ENCODE peak calls at places on chromosomes 12 and 14, in nine cellular contexts. C is CD8-positive, alpha-beta T cell; A is suprapubic skin; T is foreskin keratinocyte; V is H9; I is transverse colon; G is SK-N-SH; R is right atrium auricular region; J is left lung. Q is an unnamed sample. For H3K4me1, the result is how much of the 10 kb centered on the place peaks cover.

GRCh38 chr14:55054098-55054497 is 2.7 kb downstream of the MAPK1IP1L start:
- DNase-seq in T (no peak), V (no peak), G (no peak), C (no peak), R (no peak), A (no peak), J (no peak), I (no peak), Q (no peak)

GRCh38 chr14:68297011-68297410 is 477.4 kb downstream of the RAD51B start:
- DNase-seq in I (no peak), R (no peak), J (no peak), C (no peak), G (no peak), T (no peak), V (no peak), A (no peak), Q (no peak)

GRCh38 chr14:64388533-64389243 is 535 bp downstream of the MTHFD1 start:
- DNase-seq in V (no peak), C (no peak), R (peak), A (no peak), T (no peak), J (no peak), I (peak), G (peak), Q (no peak)

GRCh38 chr14:76862546-76863282 is 36.5 kb downstream of the LRRC74A start:
- DNase-seq in C (no peak), J (no peak), G (no peak), R (no peak), I (no peak), T (no peak), V (no peak), A (no peak), Q (no peak)

GRCh38 chr14:71475916-71476315 is 456.3 kb upstream of the RGS6 start:
- DNase-seq in I (no peak), R (no peak), A (no peak), G (no peak), J (no peak), V (no peak), C (no peak), T (no peak), Q (no peak)

GRCh38 chr12:53795927-53796326 is 44.1 kb upstream of the CISTR start:
- DNase-seq in T (no peak), R (no peak), I (no peak), G (no peak), V (no peak), A (no peak), C (no peak), J (no peak), Q (no peak)

GRCh38 chr12:11763760-11764520 is 114.5 kb downstream of the ETV6 start:
- DNase-seq in V (no peak), T (no peak), R (no peak), I (no peak), J (no peak), C (no peak), A (no peak), G (no peak), Q (no peak)

GRCh38 chr12:114902665-114903393 is 218.9 kb upstream of the TBX3 start:
- DNase-seq in R (no peak), J (no peak), T (no peak), I (no peak), G (no peak), C (no peak), A (no peak), V (no peak), Q (no peak)

GRCh38 chr14:71117839-71118743 is 210.8 kb downstream of the PCNX1 start:
- DNase-seq in I (peak), V (no peak), G (no peak), A (no peak), C (no peak), R (no peak), J (no peak), T (peak), Q (no peak)

GRCh38 chr14:101819251-101819990 is 57.9 kb downstream of the PPP2R5C start:
- DNase-seq in V (no peak), C (peak), G (no peak), I (peak), A (no peak), J (no peak), R (no peak), T (no peak), Q (no peak)

GRCh38 chr14:51824191-51824590 is 36.2 kb upstream of the GNG2 start:
- DNase-seq in A (no peak), V (no peak), G (no peak), R (no peak), I (no peak), J (no peak), T (no peak), C (no peak), Q (no peak)

GRCh38 chr12:88420460-88420859 is 159.8 kb downstream of the KITLG start:
- DNase-seq in R (no peak), V (no peak), C (no peak), I (no peak), J (no peak), G (no peak), T (peak), A (no peak), Q (no peak)

GRCh38 chr12:112125250-112125999 is at the start of gene TRAFD1:
- DNase-seq in T (peak), R (peak), J (peak), I (peak), C (peak), V (peak), A (peak), G (peak), Q (peak)

GRCh38 chr12:122533841-122534240 is 6.8 kb downstream of the KNTC1 start:
- DNase-seq in J (no peak), A (no peak), R (no peak), G (no peak), I (no peak), C (no peak), V (no peak), T (no peak), Q (no peak)

GRCh38 chr14:30270200-30271161 is 288.5 kb upstream of the G2E3 start:
- DNase-seq in I (peak), R (peak), V (peak), A (peak), G (peak), T (peak), C (peak), J (peak), Q (peak)

GRCh38 chr12:10130042-10130441 is at the start of gene CLEC7A:
- DNase-seq in I (no peak), V (no peak), C (no peak), T (peak), G (no peak), R (no peak), A (no peak), J (no peak), Q (no peak)

GRCh38 chr14:76077340-76077739 is 74.4 kb upstream of the GPATCH2L start:
- DNase-seq in J (no peak), G (no peak), V (no peak), R (no peak), A (no peak), C (no peak), T (no peak), I (no peak), Q (no peak)

GRCh38 chr12:66496595-66496994 is 182.3 kb downstream of the GRIP1 start:
- DNase-seq in J (no peak), C (no peak), A (no peak), I (no peak), R (no peak), V (peak), G (no peak), T (no peak), Q (no peak)

GRCh38 chr12:32270818-32271710 is 128.3 kb upstream of the FGD4 start:
- DNase-seq in I (no peak), V (no peak), T (no peak), G (peak), J (no peak), A (no peak), R (no peak), C (no peak), Q (no peak)

GRCh38 chr12:29754235-29755189 is 29.2 kb downstream of the TMTC1 start:
- DNase-seq in C (no peak), T (no peak), R (no peak), A (no peak), J (no peak), G (no peak), I (no peak), V (no peak), Q (no peak)

GRCh38 chr12:12224240-12224940 is 42.5 kb downstream of the LRP6 start:
- DNase-seq in R (no peak), T (no peak), G (no peak), J (no peak), I (no peak), A (no peak), C (no peak), V (no peak), Q (no peak)

GRCh38 chr14:24430143-24430681 is 458 bp downstream of the KHNYN start:
- DNase-seq in A (peak), G (peak), V (peak), C (peak), R (peak), T (no peak), J (peak), I (peak), Q (no peak)

GRCh38 chr14:68552075-68552474 is 240.8 kb downstream of the ZFP36L1 start:
- DNase-seq in R (no peak), I (no peak), V (no peak), T (no peak), C (no peak), J (no peak), G (no peak), A (no peak), Q (no peak)

GRCh38 chr14:72822946-72823611 is 70.8 kb downstream of the DPF3 start:
- DNase-seq in V (no peak), C (no peak), R (no peak), G (peak), T (no peak), I (no peak), J (no peak), A (peak), Q (no peak)

GRCh38 chr14:28661171-28661772 is 105.3 kb upstream of the FOXG1 start:
- DNase-seq in T (peak), C (no peak), J (no peak), R (no peak), G (no peak), I (no peak), V (peak), A (no peak), Q (no peak)

GRCh38 chr12:39935839-39936238 is 170.0 kb downstream of the SLC2A13 start:
- DNase-seq in C (no peak), G (no peak), A (no peak), V (no peak), I (no peak), J (no peak), R (no peak), T (no peak), Q (no peak)

GRCh38 chr12:95506707-95507523 is 33.0 kb downstream of the METAP2 start:
- DNase-seq in I (no peak), G (no peak), C (no peak), R (no peak), J (no peak), V (no peak), T (no peak), A (no peak), Q (no peak)

GRCh38 chr14:39972704-39973103 is 540.5 kb upstream of the FBXO33 start:
- DNase-seq in V (no peak), T (no peak), G (no peak), C (no peak), I (no peak), A (no peak), J (no peak), R (no peak), Q (no peak)

GRCh38 chr12:56121204-56121870 is 3.3 kb downstream of the ZC3H10 start:
- DNase-seq in R (no peak), A (no peak), V (no peak), C (no peak), I (no peak), J (no peak), G (no peak), T (no peak), Q (no peak)

GRCh38 chr12:101697197-101697929 is at the start of gene CHPT1:
- DNase-seq in I (peak), T (no peak), R (peak), A (peak), G (peak), J (peak), V (peak), C (peak), Q (peak)

GRCh38 chr14:88599761-88600439 is 37.1 kb downstream of the ZC3H14 start:
- DNase-seq in T (no peak), G (no peak), I (no peak), J (no peak), V (no peak), C (no peak), A (no peak), R (no peak), Q (no peak)

GRCh38 chr12:49515266-49515665 is 23.6 kb upstream of the KCNH3 start:
- DNase-seq in R (no peak), V (no peak), G (no peak), A (no peak), T (peak), J (no peak), I (no peak), C (no peak), Q (no peak)

GRCh38 chr12:43362910-43363694 is 188.9 kb downstream of the ADAMTS20 start:
- DNase-seq in T (peak), V (no peak), A (no peak), C (no peak), I (no peak), J (no peak), R (no peak), G (no peak), Q (no peak)

GRCh38 chr12:67515679-67516363 is 132.7 kb upstream of the DYRK2 start:
- DNase-seq in A (no peak), C (peak), R (no peak), J (no peak), I (peak), T (no peak), V (no peak), G (no peak), Q (no peak)

GRCh38 chr14:23862513-23862912 is 91.1 kb upstream of the DHRS4 start:
- DNase-seq in J (no peak), C (no peak), T (no peak), G (no peak), V (peak), A (no peak), R (no peak), I (no peak), Q (no peak)

GRCh38 chr12:55314043-55314442 is at the start of gene OR6C1:
- DNase-seq in G (no peak), C (no peak), A (no peak), T (no peak), J (no peak), R (no peak), V (no peak), I (no peak), Q (no peak)

GRCh38 chr14:71139058-71139946 is 232.0 kb downstream of the PCNX1 start:
- DNase-seq in A (peak), I (peak), C (peak), G (peak), T (no peak), R (no peak), J (peak), V (peak), Q (no peak)

GRCh38 chr12:71710276-71711125 is 24.6 kb downstream of the TMEM19 start:
- DNase-seq in V (no peak), G (no peak), J (no peak), T (peak), A (no peak), C (no peak), R (no peak), I (no peak), Q (no peak)

GRCh38 chr12:132071837-132072384 is 72.2 kb downstream of the DDX51 start:
- DNase-seq in C (no peak), J (no peak), R (no peak), V (no peak), G (no peak), A (no peak), I (no peak), T (no peak), Q (no peak)

GRCh38 chr14:76957224-76957881 is 71.2 kb downstream of the IRF2BPL start:
- DNase-seq in G (peak), T (no peak), R (no peak), I (no peak), J (no peak), V (no peak), A (no peak), C (peak), Q (no peak)

GRCh38 chr12:79006306-79006705 is 141.7 kb downstream of the SYT1 start:
- DNase-seq in I (no peak), T (no peak), C (no peak), J (no peak), A (no peak), R (no peak), G (no peak), V (no peak), Q (no peak)
- TF ChIP-seq CTCF in I (no peak), T (peak), C (no peak), J (no peak), A (no peak), R (no peak), G (peak), V (peak), Q (no peak)

DNA sequence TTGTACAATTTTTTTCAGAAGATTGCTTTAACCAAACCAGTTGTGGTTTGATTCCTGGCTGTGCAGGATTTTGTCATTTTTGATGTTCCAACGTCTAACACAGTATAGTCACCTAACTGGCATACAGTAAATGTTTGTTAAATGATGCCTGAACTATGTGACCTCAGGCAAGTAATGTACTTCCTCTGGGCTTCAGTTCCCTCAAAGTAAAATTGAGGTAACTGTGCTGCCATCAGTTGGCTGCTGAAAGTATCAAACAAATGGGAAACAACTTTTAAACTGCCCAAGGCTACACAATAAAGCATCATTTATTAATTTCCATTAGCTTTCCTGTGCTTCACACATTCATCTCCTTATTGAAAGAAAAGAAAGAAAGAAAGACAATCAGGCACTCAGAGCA is 4.3 kb downstream of the TM7SF3 start:
- DNase-seq in J (no peak), R (no peak), I (no peak), A (no peak), G (no peak), T (no peak), V (no peak), C (no peak), Q (no peak)
- H3K4me1 ChIP-seq in J (under half), R (under half), I (under half), A (under half), G (under half), T (under half), V (under half), C (under half), Q (under half)

GRCh38 chr14:35826218-35826951 is at the start of gene BRMS1L:
- DNase-seq in C (peak), I (peak), R (peak), V (peak), T (peak), J (peak), G (peak), A (peak), Q (peak)
- H3K27ac ChIP-seq in C (peak), I (peak), R (peak), V (peak), T (peak), J (peak), G (peak), A (peak), Q (peak)

DNA sequence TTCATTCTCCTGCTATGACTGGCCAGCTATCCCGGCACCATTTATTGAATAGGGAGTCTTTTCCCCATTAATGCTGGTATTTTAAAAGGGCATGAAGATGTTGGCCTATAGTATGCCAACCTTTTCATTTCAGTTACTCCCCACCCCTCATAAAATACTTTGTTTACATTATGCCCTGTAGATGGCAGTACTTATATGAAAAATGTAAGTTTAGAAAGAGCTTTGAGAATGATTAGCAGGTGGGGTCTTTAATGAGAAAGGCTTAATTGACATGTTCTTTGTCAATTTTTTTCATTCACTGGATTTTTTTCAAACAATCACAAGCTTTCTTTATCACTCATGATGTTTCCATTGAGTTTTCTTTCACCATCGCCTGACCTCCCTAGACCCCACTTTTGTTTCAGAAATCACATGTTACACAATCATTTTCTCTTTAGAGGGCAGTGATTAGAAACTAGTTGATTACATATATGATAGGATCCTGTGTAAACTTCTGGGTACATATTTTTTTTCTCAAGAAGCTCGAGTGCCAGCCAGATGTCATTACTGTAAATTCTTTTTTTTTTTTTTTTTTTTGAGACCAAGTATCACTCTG is 62.6 kb upstream of the PSMA6 start:
- DNase-seq in A (no peak), R (no peak), V (no peak), G (peak), T (no peak), J (no peak), I (no peak), C (no peak), Q (no peak)
- TF ChIP-seq CTCF in A (no peak), R (no peak), V (peak), G (peak), T (peak), J (peak), I (peak), C (peak), Q (no peak)

GRCh38 chr14:103149351-103149750 is 26.1 kb downstream of the TNFAIP2 start:
- DNase-seq in R (no peak), V (peak), G (no peak), C (no peak), I (no peak), T (no peak), J (peak), A (no peak), Q (no peak)

GRCh38 chr14:103155013-103155412 is 31.8 kb downstream of the TNFAIP2 start:
- DNase-seq in A (peak), V (no peak), R (peak), T (no peak), C (no peak), G (peak), J (peak), I (peak), Q (no peak)

GRCh38 chr14:103155826-103156394 is 32.6 kb downstream of the TNFAIP2 start:
- DNase-seq in J (peak), C (no peak), T (no peak), A (no peak), I (no peak), V (no peak), R (no peak), G (no peak), Q (no peak)

GRCh38 chr14:103149847-103150246 is 26.6 kb downstream of the TNFAIP2 start:
- DNase-seq in G (no peak), T (no peak), V (no peak), I (no peak), A (no peak), C (no peak), J (no peak), R (no peak), Q (no peak)

GRCh38 chr14:103151270-103151933 is 28.1 kb downstream of the TNFAIP2 start:
- DNase-seq in R (no peak), A (no peak), G (peak), C (no peak), I (no peak), V (no peak), J (no peak), T (no peak), Q (no peak)
- H3K4me1 ChIP-seq in R (under half), A (under half), G (under half), C (under half), I (under half), V (under half), J (under half), T (under half), Q (under half)

GRCh38 chr12:31005256-31005943 is 68.3 kb upstream of the DDX11 start:
- DNase-seq in I (no peak), J (no peak), T (no peak), A (peak), C (no peak), G (peak), V (no peak), R (no peak), Q (no peak)

GRCh38 chr12:31004666-31005065 is 69.0 kb upstream of the DDX11 start:
- DNase-seq in R (no peak), V (no peak), A (peak), C (no peak), I (no peak), J (no peak), T (no peak), G (no peak), Q (no peak)

GRCh38 chr12:31002999-31003398 is 70.7 kb upstream of the DDX11 start:
- DNase-seq in R (no peak), V (no peak), A (peak), J (no peak), T (no peak), I (no peak), G (no peak), C (no peak), Q (no peak)

GRCh38 chr12:31002361-31002725 is 71.3 kb upstream of the DDX11 start:
- DNase-seq in A (no peak), G (no peak), J (no peak), V (no peak), T (no peak), C (no peak), R (no peak), I (no peak), Q (no peak)

GRCh38 chr12:31003861-31004640 is 69.6 kb upstream of the DDX11 start:
- DNase-seq in G (no peak), A (peak), T (no peak), V (no peak), J (no peak), I (no peak), C (no peak), R (no peak), Q (no peak)
- H3K27ac ChIP-seq in G (no peak), A (no peak), T (no peak), V (no peak), J (no peak), I (no peak), C (no peak), R (no peak), Q (no peak)